ENCODE peak calls at places on chromosomes 3 and 15, in four cellular contexts. D is mesenchymal stem cell, B is trophoblast cell, Z is H9. C is an unnamed sample.

GRCh38 chr3:72488736-72489030 is 359.6 kb downstream of the SHQ1 start:
- DNase-seq in B (no peak), Z (no peak), D (peak; percentile 79), C (peak; percentile 63)

GRCh38 chr3:193974147-193974546 is 161.8 kb upstream of the HES1 start:
- DNase-seq in Z (no peak), D (peak; percentile 89), B (no peak), C (peak; percentile 42)

GRCh38 chr3:69236808-69237707 is 114.7 kb upstream of the LMOD3 start:
- DNase-seq in D (no peak), Z (no peak), B (no peak), C (no peak)

GRCh38 chr3:135992072-135992471 is 26.5 kb downstream of the PPP2R3A start:
- DNase-seq in Z (no peak), B (no peak), D (peak; percentile 72), C (peak; percentile 92)

GRCh38 chr3:126998320-126998719 is 15.4 kb downstream of the PLXNA1 start:
- DNase-seq in D (no peak), B (no peak), Z (no peak), C (no peak)

GRCh38 chr3:46360904-46361303 is 7.0 kb downstream of the CCR2 start:
- DNase-seq in D (no peak), B (no peak), Z (no peak), C (no peak)

GRCh38 chr3:17342126-17342525 is 400.3 kb downstream of the TBC1D5 start:
- DNase-seq in B (no peak), D (no peak), Z (no peak), C (no peak)

GRCh38 chr15:77617507-77618285 is 15.0 kb downstream of the LINGO1 start:
- DNase-seq in D (no peak), Z (peak; percentile 55), B (no peak), C (no peak)

GRCh38 chr3:13569201-13569600 is 20.3 kb downstream of the FBLN2 start:
- DNase-seq in B (no peak), Z (no peak), D (no peak), C (no peak)

GRCh38 chr3:42216820-42217416 is 49.1 kb downstream of the CCK start:
- DNase-seq in B (no peak), Z (no peak), D (peak; percentile 67), C (peak; percentile 59)

GRCh38 chr3:74273555-74274402 is 340.7 kb downstream of the CNTN3 start:
- DNase-seq in B (no peak), D (no peak), Z (no peak), C (no peak)

GRCh38 chr3:46463120-46463867 is 1.4 kb downstream of the LTF start:
- DNase-seq in B (no peak), D (no peak), Z (peak; percentile 15), C (no peak)

GRCh38 chr15:44598892-44599291 is 61.9 kb downstream of the EIF3J start:
- DNase-seq in Z (no peak), B (no peak), D (peak; percentile 51), C (peak; percentile 85)

GRCh38 chr3:107208100-107208499 is 169.1 kb upstream of the CCDC54 start:
- DNase-seq in D (peak; percentile 99), Z (no peak), B (no peak), C (peak; percentile 99)

GRCh38 chr3:17025594-17026139 is 140.9 kb downstream of the PLCL2 start:
- DNase-seq in B (no peak), D (no peak), Z (no peak), C (no peak)

GRCh38 chr15:60548101-60548500 is 69.2 kb upstream of the ICE2 start:
- DNase-seq in D (no peak), B (no peak), Z (no peak), C (no peak)

GRCh38 chr15:52657338-52657737 is 21.9 kb downstream of the ATOSA start:
- DNase-seq in D (no peak), B (no peak), Z (no peak), C (peak; percentile 93)

GRCh38 chr3:183253364-183253960 is 409 bp downstream of the B3GNT5 start:
- DNase-seq in D (peak; percentile 73), B (peak; percentile 12), Z (no peak), C (peak; percentile 41)

GRCh38 chr3:151816091-151816604 is 2.2 kb downstream of the AADAC start:
- DNase-seq in B (no peak), D (peak; percentile 59), Z (no peak), C (peak; percentile 87)

GRCh38 chr3:155354658-155355057 is 61.2 kb upstream of the STRIT1 start:
- DNase-seq in D (no peak), B (no peak), Z (no peak), C (no peak)

GRCh38 chr15:58985443-58985842 is 2.0 kb upstream of the RNF111 start:
- DNase-seq in Z (peak; percentile 45), D (no peak), B (no peak), C (peak; percentile 19)

GRCh38 chr3:139267300-139268246 is 76.2 kb upstream of the MRPS22 start:
- DNase-seq in D (no peak), Z (peak; percentile 3), B (no peak), C (no peak)

GRCh38 chr15:80351211-80351610 is 53.0 kb upstream of the ARNT2 start:
- DNase-seq in B (no peak), Z (no peak), D (no peak), C (no peak)

GRCh38 chr3:111047812-111048435 is 23.7 kb upstream of the NECTIN3 start:
- DNase-seq in Z (no peak), B (no peak), D (peak; percentile 36), C (no peak)

GRCh38 chr3:20054549-20054987 is 14.3 kb downstream of the KAT2B start:
- DNase-seq in Z (no peak), B (peak; percentile 64), D (peak; percentile 82), C (peak; percentile 78)

GRCh38 chr15:92043283-92043682 is 189.8 kb downstream of the SLCO3A1 start:
- DNase-seq in B (no peak), D (no peak), Z (no peak), C (no peak)

GRCh38 chr15:51135276-51135675 is 40.6 kb upstream of the TNFAIP8L3 start:
- DNase-seq in D (no peak), Z (no peak), B (no peak), C (no peak)

GRCh38 chr15:51647128-51647562 is 24.6 kb upstream of the DMXL2 start:
- DNase-seq in D (peak; percentile 35), B (no peak), Z (no peak), C (peak; percentile 43)

GRCh38 chr3:194472290-194472920 is 14.4 kb downstream of the ATP13A3 start:
- DNase-seq in Z (no peak), D (peak; percentile 83), B (peak; percentile 25), C (peak; percentile 82)

GRCh38 chr3:143295201-143296080 is 175.9 kb downstream of the CHST2 start:
- DNase-seq in Z (no peak), D (no peak), B (no peak), C (no peak)

GRCh38 chr3:65995030-65995429 is 43.7 kb downstream of the MAGI1 start:
- DNase-seq in D (peak; percentile 53), B (no peak), Z (no peak), C (peak; percentile 46)

GRCh38 chr15:47212222-47213010 is 504.9 kb upstream of the SEMA6D start:
- DNase-seq in B (peak; percentile 24), D (no peak), Z (no peak), C (no peak)

GRCh38 chr3:10363935-10364334 is 43.0 kb upstream of the SEC13 start:
- DNase-seq in B (no peak), Z (no peak), D (peak; percentile 10), C (no peak)

GRCh38 chr3:23831517-23832394 is 26.0 kb downstream of the UBE2E1 start:
- DNase-seq in Z (no peak), D (no peak), B (no peak), C (no peak)

GRCh38 chr3:98020412-98020811 is 14.7 kb downstream of the GABRR3 start:
- DNase-seq in B (no peak), D (no peak), Z (no peak), C (no peak)

GRCh38 chr15:73994912-73995622 is 551 bp downstream of the PML start:
- DNase-seq in B (no peak), Z (no peak), D (peak; percentile 22), C (no peak)

GRCh38 chr3:42979044-42979962 is at the start of gene GASK1A:
- DNase-seq in D (no peak), B (peak; percentile 1), Z (peak; percentile 77), C (no peak)

GRCh38 chr3:119518026-119518425 is 19.7 kb downstream of the TIMMDC1 start:
- DNase-seq in B (no peak), Z (no peak), D (no peak), C (no peak)
- H3K27ac ChIP-seq in B (no peak overlapping the region), Z (no peak overlapping the region), D (no peak overlapping the region), C (no peak overlapping the region)

DNA sequence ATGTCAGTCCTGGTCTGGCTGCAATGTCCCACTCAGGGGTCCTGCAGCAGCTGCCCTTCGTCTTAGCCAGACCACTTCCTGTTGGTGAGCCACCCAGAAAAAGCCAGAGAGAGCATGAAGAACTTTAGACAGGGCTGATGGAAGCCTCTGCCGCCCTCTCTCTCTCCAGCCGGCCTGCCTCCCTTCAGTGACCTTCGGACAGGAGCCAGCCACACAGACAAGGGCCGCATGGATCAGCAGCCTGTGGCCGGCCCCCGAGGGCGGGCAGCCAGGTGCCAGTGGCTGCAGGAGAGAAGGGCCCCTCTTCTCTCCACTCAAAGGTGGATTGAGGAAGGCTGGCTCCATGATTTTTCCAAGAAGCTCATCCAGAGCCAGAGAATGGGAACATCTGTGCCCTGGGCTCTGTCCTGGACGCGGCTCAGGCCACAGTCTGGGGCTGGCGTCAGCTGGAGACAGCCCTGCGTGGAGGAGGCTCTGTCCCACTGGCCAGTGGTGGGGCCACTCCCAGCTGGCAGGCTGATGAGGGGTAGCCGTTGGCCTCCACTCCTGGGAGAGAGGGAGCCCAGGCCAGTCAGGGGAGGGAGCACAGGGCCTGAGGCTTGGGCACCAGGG is 42.9 kb downstream of the ISG20 start:
- DNase-seq in Z (no peak), D (no peak), B (no peak), C (no peak)
- H3K14ac ChIP-seq in Z (no peak overlapping the region), D (no peak overlapping the region), B (no peak overlapping the region), C (no peak overlapping the region)

DNA sequence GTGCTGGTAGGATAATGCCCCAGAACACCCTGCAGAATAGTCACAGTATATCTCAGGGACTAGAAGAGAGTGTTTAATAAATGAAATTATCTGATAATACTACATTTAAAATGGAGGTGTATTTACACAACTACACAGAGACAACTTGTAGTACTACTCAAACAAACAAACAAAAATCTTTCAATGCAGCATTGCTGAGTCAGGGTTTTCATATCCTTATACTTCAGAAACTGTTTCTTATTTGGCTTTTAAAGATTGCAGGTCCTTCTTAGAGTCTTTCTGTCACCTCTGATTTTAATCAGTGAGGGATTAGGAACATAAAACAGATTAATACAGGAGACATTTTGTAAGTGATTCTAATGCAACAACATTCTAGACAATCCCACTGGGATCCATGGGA is 57.4 kb downstream of the EPHA3 start:
- DNase-seq in Z (no peak), D (no peak), B (no peak), C (no peak)
- H3K27ac ChIP-seq in Z (no peak overlapping the region), D (no peak overlapping the region), B (no peak overlapping the region), C (no peak overlapping the region)

GRCh38 chr15:31483053-31483923 is 156.7 kb downstream of the KLF13 start:
- DNase-seq in D (no peak), B (no peak), Z (peak; percentile 36), C (no peak)
- H3K14ac ChIP-seq in D (no peak overlapping the region), B (no peak overlapping the region), Z (no peak overlapping the region), C (no peak overlapping the region)

GRCh38 chr3:39140341-39140971 is 12.9 kb downstream of the CSRNP1 start:
- DNase-seq in Z (peak; percentile 11), B (no peak), D (no peak), C (no peak)
- H3K27ac ChIP-seq in Z (no peak overlapping the region), B (peak overlapping the region; percentile 14), D (no peak overlapping the region), C (no peak overlapping the region)

C was measured in IMR-90.